ENCODE peak calls at places on chromosome 22, in eight cellular contexts. D is breast epithelium, V is WERI-Rb-1, R is prostate gland, O is HCT116, F is IMR-90, K is AG04450, U is cardiac muscle cell. L is an unnamed sample.

GRCh38 chr22:38824587-38824986 is 19.2 kb downstream of the NPTXR start:
- DNase-seq in D (no peak), V (no peak), R (no peak), O (no peak), F (peak; percentile 75), K (peak; percentile 38), U (peak; percentile 84), L (peak; percentile 87)

GRCh38 chr22:37002633-37003032 is 16.6 kb downstream of the TST start:
- DNase-seq in D (no peak), V (no peak), R (no peak), O (no peak), F (no peak), K (no peak), U (peak; percentile 14), L (no peak)

GRCh38 chr22:32333141-32333768 is 24.4 kb upstream of the RFPL3 start:
- DNase-seq in D (peak; percentile 25), V (no peak), R (no peak), O (no peak), F (no peak), K (no peak), U (no peak), L (no peak)

GRCh38 chr22:35140879-35141745 is 75.2 kb downstream of the ISX start:
- DNase-seq in D (no peak), V (peak; percentile 72), R (no peak), O (no peak), F (no peak), K (no peak), U (no peak), L (peak; percentile 28)

GRCh38 chr22:47793304-47794101 is 1031.1 kb downstream of the TBC1D22A start:
- DNase-seq in D (no peak), V (no peak), R (no peak), O (no peak), F (no peak), K (no peak), U (no peak), L (no peak)

GRCh38 chr22:37337204-37337943 is 55.1 kb downstream of the CYTH4 start:
- DNase-seq in D (no peak), V (no peak), R (no peak), O (no peak), F (peak; percentile 55), K (no peak), U (peak; percentile 34), L (no peak)

GRCh38 chr22:27105142-27106025 is 448.0 kb downstream of the MIAT start:
- DNase-seq in D (no peak), V (no peak), R (no peak), O (no peak), F (peak; percentile 86), K (no peak), U (peak; percentile 95), L (no peak)

GRCh38 chr22:50015451-50016307 is 3.1 kb upstream of the IL17REL start:
- DNase-seq in D (no peak), V (peak; percentile 7), R (no peak), O (no peak), F (no peak), K (no peak), U (no peak), L (no peak)

GRCh38 chr22:39967996-39968968 is 8.1 kb downstream of the TMA7B start:
- DNase-seq in D (peak; percentile 66), V (no peak), R (peak; percentile 73), O (no peak), F (no peak), K (no peak), U (peak; percentile 80), L (no peak)

GRCh38 chr22:48900626-48901025 is 927.0 kb downstream of the BRD1 start:
- DNase-seq in D (no peak), V (no peak), R (no peak), O (no peak), F (no peak), K (no peak), U (no peak), L (no peak)

GRCh38 chr22:50739894-50740293 is 1.9 kb downstream of the ACR start:
- DNase-seq in D (no peak), V (no peak), R (no peak), O (no peak), F (no peak), K (no peak), U (no peak), L (no peak)

GRCh38 chr22:37544955-37545702 is 15.2 kb upstream of the CDC42EP1 start:
- DNase-seq in D (no peak), V (peak; percentile 73), R (no peak), O (no peak), F (peak; percentile 58), K (no peak), U (peak; percentile 84), L (peak; percentile 79)

GRCh38 chr22:37832022-37832857 is 9.1 kb downstream of the GALR3 start:
- DNase-seq in D (no peak), V (no peak), R (no peak), O (no peak), F (no peak), K (no peak), U (no peak), L (no peak)

GRCh38 chr22:33542153-33542552 is 378.1 kb downstream of the LARGE1 start:
- DNase-seq in D (no peak), V (no peak), R (no peak), O (no peak), F (no peak), K (no peak), U (no peak), L (no peak)

GRCh38 chr22:38086001-38086845 is 2.2 kb upstream of the SLC16A8 start:
- DNase-seq in D (no peak), V (no peak), R (no peak), O (no peak), F (no peak), K (no peak), U (no peak), L (no peak)

GRCh38 chr22:40193429-40194421 is 16.0 kb downstream of the TNRC6B start:
- DNase-seq in D (no peak), V (no peak), R (no peak), O (no peak), F (peak; percentile 34), K (no peak), U (peak; percentile 69), L (no peak)

DNA sequence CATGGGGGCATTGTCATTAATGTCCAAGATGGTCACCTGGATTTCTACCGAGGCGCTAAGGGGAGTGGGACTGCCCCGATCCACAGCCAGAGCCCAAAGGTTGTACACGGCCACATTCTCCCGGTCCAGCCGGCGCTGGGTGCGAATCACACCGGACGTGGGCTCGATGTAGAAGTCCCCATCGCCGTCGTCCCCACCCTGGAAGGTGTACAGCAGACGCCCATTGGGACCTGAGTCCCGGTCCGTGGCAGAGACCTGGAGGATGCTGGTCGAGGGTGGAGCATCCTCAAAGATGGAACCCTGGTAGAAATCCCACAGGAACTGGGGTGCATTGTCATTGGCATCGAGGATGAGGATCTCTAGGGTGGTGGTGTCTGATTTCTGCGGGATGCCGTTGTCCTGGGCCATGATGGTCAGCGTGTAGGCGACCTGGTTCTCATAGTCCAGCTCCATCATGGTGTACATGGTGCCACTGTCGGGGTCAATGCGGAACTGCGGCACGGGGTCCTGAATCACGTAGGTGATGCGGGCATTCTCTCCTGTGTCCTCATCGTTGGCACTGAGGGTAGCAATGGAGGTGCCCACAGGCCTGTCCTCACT is 3.1 kb downstream of the CELSR1 start:
- DNase-seq in D (no peak), V (no peak), R (no peak), O (no peak), F (no peak), K (no peak), U (no peak), L (no peak)
- H3K27me3 ChIP-seq in D (no peaks in the 10 kb centered on the region), V (peaks cover 13% of the 10 kb centered on the region), R (no peaks in the 10 kb centered on the region), O (no peaks in the 10 kb centered on the region), F (peaks cover 36% of the 10 kb centered on the region), K (peaks cover 28% of the 10 kb centered on the region), U (peaks cover 7% of the 10 kb centered on the region), L (no peaks in the 10 kb centered on the region)

GRCh38 chr22:25061605-25062377 is 109.3 kb downstream of the KIAA1671 start:
- DNase-seq in D (no peak), V (peak; percentile 51), R (no peak), O (no peak), F (no peak), K (no peak), U (no peak), L (no peak)

GRCh38 chr22:25061134-25061533 is 108.6 kb downstream of the KIAA1671 start:
- DNase-seq in D (no peak), V (no peak), R (no peak), O (no peak), F (no peak), K (no peak), U (no peak), L (no peak)

GRCh38 chr22:25060522-25061071 is 108.1 kb downstream of the KIAA1671 start:
- DNase-seq in D (no peak), V (no peak), R (no peak), O (no peak), F (no peak), K (no peak), U (no peak), L (no peak)

GRCh38 chr22:25064894-25065560 is 112.5 kb downstream of the KIAA1671 start:
- DNase-seq in D (no peak), V (no peak), R (no peak), O (no peak), F (no peak), K (no peak), U (peak; percentile 30), L (no peak)

GRCh38 chr22:25062378-25063095 is 110.0 kb downstream of the KIAA1671 start:
- DNase-seq in D (no peak), V (no peak), R (no peak), O (no peak), F (no peak), K (no peak), U (no peak), L (no peak)
- H3K4me3 ChIP-seq in D (no peak overlapping the region), V (no peak overlapping the region), R (no peak overlapping the region), O (no peak overlapping the region), F (no peak overlapping the region), K (no peak overlapping the region), U (no peak overlapping the region), L (no peak overlapping the region)

DNA sequence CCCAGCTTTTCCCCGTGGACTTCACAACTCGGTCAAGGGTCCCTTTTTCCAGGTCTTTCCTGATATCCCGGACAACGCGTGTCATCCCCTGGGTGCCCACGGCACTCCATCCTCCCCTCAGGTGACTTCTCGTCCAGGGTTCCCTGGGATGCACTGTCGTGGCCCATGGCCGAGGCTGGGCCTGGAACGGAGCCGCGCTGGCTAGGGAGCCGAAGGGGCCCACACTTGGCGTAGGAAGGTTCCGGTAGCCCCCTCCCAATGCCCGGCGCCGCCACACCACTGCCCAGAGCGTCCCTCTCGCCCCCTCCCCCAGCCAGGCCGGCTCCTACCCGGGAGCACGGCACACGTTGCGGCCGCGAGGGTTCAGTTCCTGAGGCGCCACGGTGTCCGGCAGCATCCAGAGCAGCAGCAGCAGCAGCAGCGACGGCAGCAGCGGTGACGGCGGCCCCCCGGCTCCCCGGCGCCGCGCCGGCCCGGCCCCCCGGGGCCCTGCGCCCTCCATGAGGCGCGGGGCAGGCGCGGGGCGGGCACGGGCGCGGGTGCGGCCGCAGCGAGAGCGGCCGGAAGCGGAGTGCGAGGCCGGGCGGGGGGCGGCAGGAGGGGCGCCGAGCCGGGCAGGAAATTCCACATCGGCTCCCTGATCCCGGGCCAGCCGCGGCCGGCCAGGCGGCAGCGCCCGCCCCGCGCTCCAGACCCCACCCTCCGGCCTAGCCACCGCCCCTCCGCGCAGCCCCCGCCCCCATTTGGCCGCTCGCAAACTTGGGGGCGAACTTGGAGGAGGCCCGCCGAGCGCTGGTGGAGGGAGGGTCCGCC is at the start of gene SCARF2:
- DNase-seq in D (no peak), V (peak; percentile 69), R (no peak), O (no peak), F (peak; percentile 62), K (no peak), U (peak; percentile 82), L (peak; percentile 60)
- H3K27me3 ChIP-seq in D (peaks cover 9% of the 10 kb centered on the region), V (no peaks in the 10 kb centered on the region), R (no peaks in the 10 kb centered on the region), O (no peaks in the 10 kb centered on the region), F (no peaks in the 10 kb centered on the region), K (no peaks in the 10 kb centered on the region), U (peaks cover 17% of the 10 kb centered on the region), L (no peaks in the 10 kb centered on the region)

GRCh38 chr22:31217890-31218287 is 5.8 kb downstream of the LIMK2 start:
- DNase-seq in D (no peak), V (no peak), R (no peak), O (no peak), F (no peak), K (no peak), U (peak; percentile 20), L (no peak)
- H3K4me3 ChIP-seq in D (no peak overlapping the region), V (peak overlapping the region; percentile 22), R (no peak overlapping the region), O (no peak overlapping the region), F (no peak overlapping the region), K (no peak overlapping the region), U (no peak overlapping the region), L (no peak overlapping the region)